ENCODE peak calls at places on chromosomes 13 and 19, in eight cellular contexts. P is cardiac fibroblast, X is Peyer's patch, C is AG04450, G is fibroblast of lung, T is nephron progenitor cell, J is KG1, N is MV-4-11. Z is an unnamed sample.

GRCh38 chr19:3319643-3320353 is 46.6 kb upstream of the NFIC start:
- DNase-seq in J (no peak), C (no peak), G (no peak), P (peak; percentile 59), N (no peak), T (no peak), X (no peak), Z (peak; percentile 90)

GRCh38 chr19:38952395-38953165 is 21.8 kb downstream of the MRPS12 start:
- DNase-seq in T (peak; percentile 30), J (peak; percentile 5), N (peak; percentile 67), P (no peak), G (no peak), X (no peak), C (no peak), Z (peak; percentile 15)

GRCh38 chr13:38496956-38497355 is 147.3 kb downstream of the UFM1 start:
- DNase-seq in C (no peak), N (no peak), P (peak; percentile 3), T (no peak), X (no peak), G (peak; percentile 54), J (no peak), Z (no peak)

GRCh38 chr19:2455481-2456300 is 1.1 kb downstream of the LMNB2 start:
- DNase-seq in G (no peak), J (peak; percentile 3), N (peak; percentile 19), T (peak; percentile 57), P (peak; percentile 8), C (no peak), X (peak; percentile 42), Z (peak; percentile 48)

GRCh38 chr19:10288662-10289166 is 1.0 kb upstream of the ICAM5 start:
- DNase-seq in T (peak; percentile 75), X (no peak), N (no peak), J (no peak), G (no peak), C (no peak), P (peak; percentile 36), Z (peak; percentile 47)

GRCh38 chr19:41409288-41409687 is 11.7 kb downstream of the BCKDHA start:
- DNase-seq in T (no peak), P (peak; percentile 56), C (no peak), J (no peak), X (no peak), G (peak; percentile 12), N (no peak), Z (peak; percentile 77)

GRCh38 chr13:66926200-66926850 is 303.8 kb downstream of the PCDH9 start:
- DNase-seq in X (no peak), T (no peak), C (no peak), N (no peak), P (no peak), G (no peak), J (no peak), Z (no peak)

GRCh38 chr19:56404705-56405056 is 549 bp downstream of the ZNF583 start:
- DNase-seq in C (no peak), P (peak; percentile 13), X (no peak), J (no peak), G (no peak), T (no peak), N (no peak), Z (peak; percentile 11)

GRCh38 chr13:53015971-53016370 is 12.6 kb upstream of the OLFM4 start:
- DNase-seq in T (no peak), C (no peak), X (no peak), G (no peak), J (no peak), N (no peak), P (no peak), Z (no peak)

GRCh38 chr19:8609210-8610040 is 1.1 kb downstream of the ADAMTS10 start:
- DNase-seq in J (peak; percentile 86), T (peak; percentile 69), X (peak; percentile 26), P (peak; percentile 71), G (peak; percentile 59), C (no peak), N (peak; percentile 60), Z (peak; percentile 46)

GRCh38 chr13:42001580-42001979 is 40.7 kb upstream of the VWA8 start:
- DNase-seq in N (no peak), P (peak; percentile 89), G (peak; percentile 67), C (peak; percentile 77), T (peak; percentile 9), J (no peak), X (no peak), Z (peak; percentile 47)

GRCh38 chr19:49684983-49685553 is 4.3 kb upstream of the ADM5 start:
- DNase-seq in G (no peak), P (no peak), C (no peak), N (no peak), X (no peak), T (no peak), J (no peak), Z (peak; percentile 22)

Z was measured in M059J.